ENCODE peak calls at places on chromosomes 12 and 14, in five cellular contexts. R, W, Z, V and E are unnamed samples.

GRCh38 chr14:106848330-106849121 is 1322.1 kb downstream of the TMEM121 start:
- DNase-seq in R (no peak), W (no peak), Z (no peak), V (no peak), E (peak)

GRCh38 chr12:128872303-128872702 is 19.0 kb downstream of the GLT1D1 start:
- DNase-seq in R (no peak), W (no peak), Z (no peak), V (no peak), E (no peak)

GRCh38 chr12:132429932-132430643 is 59.9 kb upstream of the FBRSL1 start:
- DNase-seq in R (peak), W (no peak), Z (peak), V (peak), E (peak)

GRCh38 chr14:77582511-77582910 is 33.9 kb downstream of the SPTLC2 start:
- DNase-seq in R (no peak), W (no peak), Z (no peak), V (no peak), E (no peak)

GRCh38 chr14:59583755-59584154 is 7.1 kb upstream of the CCDC175 start:
- DNase-seq in R (no peak), W (no peak), Z (no peak), V (no peak), E (no peak)

GRCh38 chr12:100190013-100190394 is 10.6 kb upstream of the ACTR6 start:
- DNase-seq in R (no peak), W (no peak), Z (no peak), V (no peak), E (no peak)

GRCh38 chr12:112125250-112125999 is at the start of gene TRAFD1:
- DNase-seq in R (peak), W (peak), Z (peak), V (peak), E (peak)

GRCh38 chr12:9782547-9783382 is 22.1 kb upstream of the CD69 start:
- DNase-seq in R (no peak), W (no peak), Z (no peak), V (no peak), E (no peak)

GRCh38 chr12:7374423-7375144 is 69.4 kb downstream of the CD163L1 start:
- DNase-seq in R (no peak), W (no peak), Z (no peak), V (peak), E (peak)

GRCh38 chr12:26730546-26731085 is 102.4 kb downstream of the ITPR2 start:
- DNase-seq in R (no peak), W (no peak), Z (no peak), V (no peak), E (no peak)

GRCh38 chr12:124347805-124348658 is 53.1 kb downstream of the RFLNA start:
- DNase-seq in R (no peak), W (no peak), Z (no peak), V (peak), E (peak)

GRCh38 chr12:108371801-108372344 is 32.8 kb upstream of the CMKLR1 start:
- DNase-seq in R (no peak), W (peak), Z (no peak), V (no peak), E (no peak)

GRCh38 chr12:117596968-117597367 is 235.5 kb upstream of the NOS1 start:
- DNase-seq in R (no peak), W (no peak), Z (peak), V (no peak), E (no peak)

GRCh38 chr12:54404061-54405004 is 14.7 kb downstream of the ITGA5 start:
- DNase-seq in R (peak), W (no peak), Z (peak), V (peak), E (peak)

GRCh38 chr14:63543000-63543825 is at the start of gene PPP2R5E:
- DNase-seq in R (peak), W (peak), Z (peak), V (peak), E (peak)